ENCODE peak calls at places on chromosomes 11 and 22, in seven cellular contexts. One of them, this sample, is unnamed.

GRCh38 chr11:64644348-64645242 is 53.6 kb downstream of the SLC22A12 start:
- DNase-seq in GM12891: peak
- DNase-seq in SK-N-SH: peak
- DNase-seq in H1: peak
- DNase-seq in GM12892: no peak
- DNase-seq in HepG2: no peak
- DNase-seq in K562: peak
- DNase-seq in this sample: no peak

GRCh38 chr11:77322926-77323590 is 21.6 kb upstream of the GDPD4 start:
- DNase-seq in K562: no peak
- DNase-seq in HepG2: no peak
- DNase-seq in H1: no peak
- DNase-seq in SK-N-SH: no peak
- DNase-seq in GM12892: no peak
- DNase-seq in GM12891: no peak
- DNase-seq in this sample: no peak

GRCh38 chr11:67321313-67321871 is 18.1 kb downstream of the SSH3 start:
- DNase-seq in GM12892: no peak
- DNase-seq in SK-N-SH: no peak
- DNase-seq in GM12891: no peak
- DNase-seq in HepG2: no peak
- DNase-seq in K562: peak
- DNase-seq in H1: no peak
- DNase-seq in this sample: no peak

GRCh38 chr11:10674991-10675440 is 18.5 kb downstream of the IRAG1 start:
- DNase-seq in H1: no peak
- DNase-seq in HepG2: no peak
- DNase-seq in SK-N-SH: no peak
- DNase-seq in GM12891: no peak
- DNase-seq in K562: no peak
- DNase-seq in GM12892: no peak
- DNase-seq in this sample: no peak

GRCh38 chr11:32348502-32348901 is 86.8 kb downstream of the WT1 start:
- DNase-seq in GM12891: no peak
- DNase-seq in HepG2: no peak
- DNase-seq in GM12892: no peak
- DNase-seq in SK-N-SH: no peak
- DNase-seq in H1: no peak
- DNase-seq in K562: no peak
- DNase-seq in this sample: no peak

GRCh38 chr11:60916669-60917206 is 2.8 kb downstream of the TMEM109 start:
- DNase-seq in K562: no peak
- DNase-seq in GM12891: no peak
- DNase-seq in SK-N-SH: no peak
- DNase-seq in HepG2: no peak
- DNase-seq in GM12892: no peak
- DNase-seq in H1: no peak
- DNase-seq in this sample: no peak

GRCh38 chr11:10604340-10604748 is 35.9 kb upstream of the LYVE1 start:
- DNase-seq in GM12892: no peak
- DNase-seq in K562: no peak
- DNase-seq in HepG2: peak
- DNase-seq in SK-N-SH: no peak
- DNase-seq in H1: no peak
- DNase-seq in GM12891: no peak
- DNase-seq in this sample: no peak

GRCh38 chr11:57325735-57326048 is 940 bp upstream of the TNKS1BP1 start:
- DNase-seq in HepG2: no peak
- DNase-seq in GM12892: no peak
- DNase-seq in SK-N-SH: peak
- DNase-seq in H1: no peak
- DNase-seq in K562: no peak
- DNase-seq in GM12891: no peak
- DNase-seq in this sample: no peak

GRCh38 chr22:40147388-40148176 is 30.1 kb upstream of the TNRC6B start:
- DNase-seq in HepG2: no peak
- DNase-seq in SK-N-SH: no peak
- DNase-seq in H1: peak
- DNase-seq in GM12892: no peak
- DNase-seq in GM12891: no peak
- DNase-seq in K562: no peak
- DNase-seq in this sample: no peak

GRCh38 chr11:15936011-15936410 is 420.3 kb downstream of the SOX6 start:
- DNase-seq in GM12891: no peak
- DNase-seq in GM12892: no peak
- DNase-seq in HepG2: no peak
- DNase-seq in H1: peak
- DNase-seq in K562: no peak
- DNase-seq in SK-N-SH: no peak
- DNase-seq in this sample: no peak

GRCh38 chr11:27059431-27059830 is 18.8 kb downstream of the BBOX1 start:
- DNase-seq in GM12891: no peak
- DNase-seq in K562: no peak
- DNase-seq in H1: no peak
- DNase-seq in GM12892: no peak
- DNase-seq in HepG2: no peak
- DNase-seq in SK-N-SH: no peak
- DNase-seq in this sample: no peak

GRCh38 chr22:27377501-27377900 is 424.1 kb downstream of the MN1 start:
- DNase-seq in SK-N-SH: no peak
- DNase-seq in H1: no peak
- DNase-seq in K562: no peak
- DNase-seq in GM12892: no peak
- DNase-seq in GM12891: no peak
- DNase-seq in HepG2: no peak
- DNase-seq in this sample: no peak

GRCh38 chr11:79026803-79027445 is 413.9 kb downstream of the TENM4 start:
- DNase-seq in H1: no peak
- DNase-seq in GM12891: peak
- DNase-seq in SK-N-SH: no peak
- DNase-seq in HepG2: no peak
- DNase-seq in GM12892: no peak
- DNase-seq in K562: no peak
- DNase-seq in this sample: no peak

GRCh38 chr11:539971-540481 is 2.7 kb downstream of the LRRC56 start:
- DNase-seq in SK-N-SH: no peak
- DNase-seq in K562: no peak
- DNase-seq in HepG2: no peak
- DNase-seq in GM12891: no peak
- DNase-seq in H1: peak
- DNase-seq in GM12892: no peak
- DNase-seq in this sample: no peak

GRCh38 chr11:1225386-1226225 is 2.7 kb downstream of the MUC5B start:
- DNase-seq in GM12892: peak
- DNase-seq in SK-N-SH: peak
- DNase-seq in H1: peak
- DNase-seq in HepG2: no peak
- DNase-seq in GM12891: no peak
- DNase-seq in K562: no peak
- DNase-seq in this sample: no peak

GRCh38 chr22:27603823-27604190 is 197.7 kb downstream of the MN1 start:
- DNase-seq in SK-N-SH: peak
- DNase-seq in HepG2: no peak
- DNase-seq in GM12892: no peak
- DNase-seq in H1: no peak
- DNase-seq in GM12891: no peak
- DNase-seq in K562: no peak
- DNase-seq in this sample: no peak

GRCh38 chr11:12439615-12440014 is 62.2 kb downstream of the PARVA start:
- DNase-seq in SK-N-SH: no peak
- DNase-seq in K562: no peak
- DNase-seq in GM12892: no peak
- DNase-seq in GM12891: no peak
- DNase-seq in H1: no peak
- DNase-seq in HepG2: no peak
- DNase-seq in this sample: no peak

GRCh38 chr11:34727228-34727737 is 106.4 kb downstream of the EHF start:
- DNase-seq in GM12891: no peak
- DNase-seq in HepG2: no peak
- DNase-seq in H1: no peak
- DNase-seq in SK-N-SH: no peak
- DNase-seq in GM12892: no peak
- DNase-seq in K562: peak
- DNase-seq in this sample: no peak

GRCh38 chr11:34719303-34719848 is 98.5 kb downstream of the EHF start:
- DNase-seq in H1: no peak
- DNase-seq in HepG2: no peak
- DNase-seq in SK-N-SH: no peak
- DNase-seq in GM12891: no peak
- DNase-seq in K562: no peak
- DNase-seq in GM12892: no peak
- DNase-seq in this sample: no peak

GRCh38 chr11:34724973-34725372 is 104.1 kb downstream of the EHF start:
- DNase-seq in GM12892: no peak
- DNase-seq in GM12891: no peak
- DNase-seq in H1: no peak
- DNase-seq in K562: no peak
- DNase-seq in SK-N-SH: no peak
- DNase-seq in HepG2: no peak
- DNase-seq in this sample: no peak

DNA sequence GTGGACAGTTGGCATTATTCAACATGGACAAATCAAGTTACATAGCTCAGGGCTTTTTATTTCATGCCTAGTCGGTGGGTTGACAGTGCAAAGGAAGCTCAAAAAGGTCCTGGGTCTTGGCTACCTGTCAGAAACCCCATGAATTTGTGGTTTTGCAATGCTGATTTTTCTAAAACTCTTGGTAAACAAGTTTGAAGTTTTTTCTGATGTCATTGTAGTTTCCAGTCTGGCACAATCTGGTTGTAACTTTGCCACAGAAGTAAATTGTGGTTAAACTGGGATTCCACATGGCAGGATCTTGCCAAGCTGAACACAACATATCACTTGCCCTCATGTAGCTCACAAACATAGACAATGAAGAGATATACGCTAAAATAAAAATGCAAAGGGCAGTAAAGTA is 100.8 kb downstream of the EHF start:
- DNase-seq in H1: no peak
- DNase-seq in GM12891: no peak
- DNase-seq in K562: no peak
- DNase-seq in SK-N-SH: no peak
- DNase-seq in HepG2: no peak
- DNase-seq in GM12892: no peak
- DNase-seq in this sample: no peak
- TF ChIP-seq TAF1 in H1: no peak
- TF ChIP-seq TAF1 in GM12891: no peak
- TF ChIP-seq TAF1 in K562: no peak
- TF ChIP-seq TAF1 in SK-N-SH: no peak
- TF ChIP-seq TAF1 in HepG2: no peak
- TF ChIP-seq TAF1 in GM12892: no peak
- TF ChIP-seq TAF1 in this sample: no peak

GRCh38 chr11:2686360-2687222 is 13.2 kb downstream of the KCNQ1OT1 start:
- DNase-seq in H1: no peak
- DNase-seq in K562: no peak
- DNase-seq in GM12892: no peak
- DNase-seq in SK-N-SH: no peak
- DNase-seq in HepG2: no peak
- DNase-seq in GM12891: no peak
- DNase-seq in this sample: no peak
- TF ChIP-seq TAF1 in H1: no peak
- TF ChIP-seq TAF1 in K562: no peak
- TF ChIP-seq TAF1 in GM12892: no peak
- TF ChIP-seq TAF1 in SK-N-SH: no peak
- TF ChIP-seq TAF1 in HepG2: no peak
- TF ChIP-seq TAF1 in GM12891: no peak
- TF ChIP-seq TAF1 in this sample: no peak

GRCh38 chr11:75768112-75768908 is at the start of gene DGAT2:
- DNase-seq in H1: peak
- DNase-seq in GM12892: peak
- DNase-seq in GM12891: peak
- DNase-seq in K562: peak
- DNase-seq in SK-N-SH: peak
- DNase-seq in HepG2: peak
- DNase-seq in this sample: peak

GRCh38 chr11:75766449-75767227 is 1.9 kb upstream of the DGAT2 start:
- DNase-seq in GM12891: no peak
- DNase-seq in K562: no peak
- DNase-seq in GM12892: no peak
- DNase-seq in H1: no peak
- DNase-seq in HepG2: peak
- DNase-seq in SK-N-SH: no peak
- DNase-seq in this sample: no peak

GRCh38 chr11:75767793-75768111 is 826 bp upstream of the DGAT2 start:
- DNase-seq in SK-N-SH: no peak
- DNase-seq in HepG2: no peak
- DNase-seq in GM12891: no peak
- DNase-seq in K562: no peak
- DNase-seq in GM12892: no peak
- DNase-seq in H1: no peak
- DNase-seq in this sample: no peak

GRCh38 chr11:75767228-75767572 is 1.4 kb upstream of the DGAT2 start:
- DNase-seq in GM12891: no peak
- DNase-seq in HepG2: no peak
- DNase-seq in H1: no peak
- DNase-seq in GM12892: no peak
- DNase-seq in K562: peak
- DNase-seq in SK-N-SH: no peak
- DNase-seq in this sample: no peak

GRCh38 chr11:75768909-75769771 is 562 bp downstream of the DGAT2 start:
- DNase-seq in H1: peak
- DNase-seq in K562: no peak
- DNase-seq in SK-N-SH: peak
- DNase-seq in GM12892: peak
- DNase-seq in HepG2: no peak
- DNase-seq in GM12891: no peak
- DNase-seq in this sample: no peak
- TF ChIP-seq TAF1 in H1: no peak
- TF ChIP-seq TAF1 in K562: no peak
- TF ChIP-seq TAF1 in SK-N-SH: no peak
- TF ChIP-seq TAF1 in GM12892: no peak
- TF ChIP-seq TAF1 in HepG2: peak
- TF ChIP-seq TAF1 in GM12891: no peak
- TF ChIP-seq TAF1 in this sample: no peak

GRCh38 chr11:76279038-76279437 is 72.7 kb upstream of the WNT11 start:
- DNase-seq in K562: no peak
- DNase-seq in H1: no peak
- DNase-seq in GM12892: no peak
- DNase-seq in HepG2: no peak
- DNase-seq in GM12891: no peak
- DNase-seq in SK-N-SH: no peak
- DNase-seq in this sample: no peak
- TF ChIP-seq TAF1 in K562: no peak
- TF ChIP-seq TAF1 in H1: no peak
- TF ChIP-seq TAF1 in GM12892: no peak
- TF ChIP-seq TAF1 in HepG2: no peak
- TF ChIP-seq TAF1 in GM12891: no peak
- TF ChIP-seq TAF1 in SK-N-SH: no peak
- TF ChIP-seq TAF1 in this sample: no peak

GRCh38 chr11:115132829-115133228 is 371.4 kb downstream of the CADM1 start:
- DNase-seq in GM12892: peak
- DNase-seq in K562: peak
- DNase-seq in H1: no peak
- DNase-seq in SK-N-SH: no peak
- DNase-seq in HepG2: peak
- DNase-seq in GM12891: peak
- DNase-seq in this sample: no peak
- TF ChIP-seq TAF1 in GM12892: no peak
- TF ChIP-seq TAF1 in K562: no peak
- TF ChIP-seq TAF1 in H1: no peak
- TF ChIP-seq TAF1 in SK-N-SH: no peak
- TF ChIP-seq TAF1 in HepG2: no peak
- TF ChIP-seq TAF1 in GM12891: no peak
- TF ChIP-seq TAF1 in this sample: no peak

GRCh38 chr11:111734383-111735261 is 31.6 kb downstream of the PPP2R1B start:
- DNase-seq in H1: no peak
- DNase-seq in HepG2: no peak
- DNase-seq in SK-N-SH: peak
- DNase-seq in K562: no peak
- DNase-seq in GM12892: no peak
- DNase-seq in GM12891: no peak
- DNase-seq in this sample: no peak
- TF ChIP-seq TAF1 in H1: no peak
- TF ChIP-seq TAF1 in HepG2: no peak
- TF ChIP-seq TAF1 in SK-N-SH: no peak
- TF ChIP-seq TAF1 in K562: no peak
- TF ChIP-seq TAF1 in GM12892: no peak
- TF ChIP-seq TAF1 in GM12891: no peak
- TF ChIP-seq TAF1 in this sample: no peak

This sample was measured in GM12878.